ENCODE peak calls at places on chromosomes 4 and X, in six cellular contexts. G, T, B, A, U and J are unnamed samples.
A peak's percentile ranks its signal among the peaks of the same experiment; 100 is the strongest.

GRCh38 chrX:19698691-19699090 is 183.4 kb upstream of the MAP3K15 start:
- DNase-seq in B (no peak), U (no peak), T (no peak), G (no peak), A (no peak), J (no peak)

GRCh38 chrX:3788494-3789233 is 75.2 kb upstream of the PRKX start:
- DNase-seq in G (no peak), T (peak; percentile 10), U (no peak), A (no peak), B (no peak), J (no peak)

GRCh38 chr4:97235516-97235915 is 907.8 kb downstream of the STPG2 start:
- DNase-seq in B (no peak), T (no peak), A (no peak), G (peak; percentile 3), U (no peak), J (no peak)

GRCh38 chrX:96182366-96182765 is 502.3 kb upstream of the DIAPH2 start:
- DNase-seq in B (no peak), G (peak; percentile 0), T (peak; percentile 48), U (no peak), A (peak; percentile 69), J (peak; percentile 26)

GRCh38 chr4:73615613-73616012 is 4.6 kb downstream of the RASSF6 start:
- DNase-seq in B (no peak), U (peak; percentile 52), T (peak; percentile 11), A (no peak), G (no peak), J (no peak)

GRCh38 chr4:57154191-57154590 is 44.0 kb upstream of the IGFBP7 start:
- DNase-seq in B (no peak), U (no peak), T (no peak), A (no peak), G (no peak), J (peak; percentile 18)

GRCh38 chrX:112731793-112732192 is 52.1 kb upstream of the LHFPL1 start:
- DNase-seq in A (peak; percentile 4), G (no peak), T (peak; percentile 15), U (peak; percentile 18), B (no peak), J (peak; percentile 44)

GRCh38 chrX:35919536-35920309 is at the start of gene CFAP47:
- DNase-seq in G (peak; percentile 25), B (no peak), A (peak; percentile 4), U (no peak), T (peak; percentile 73), J (no peak)

GRCh38 chrX:70421618-70422017 is 1.5 kb upstream of the GDPD2 start:
- DNase-seq in A (no peak), G (no peak), B (no peak), T (no peak), U (no peak), J (no peak)

GRCh38 chr4:24765331-24765990 is 29.9 kb upstream of the SOD3 start:
- DNase-seq in B (no peak), U (no peak), T (no peak), A (no peak), G (no peak), J (peak; percentile 82)

GRCh38 chr4:162241857-162242256 is 78.1 kb upstream of the FSTL5 start:
- DNase-seq in T (peak; percentile 28), A (no peak), U (no peak), G (no peak), B (no peak), J (no peak)

GRCh38 chr4:110091426-110091825 is 107.0 kb downstream of the ELOVL6 start:
- DNase-seq in G (no peak), B (peak; percentile 64), U (no peak), T (no peak), A (peak; percentile 90), J (peak; percentile 77)

GRCh38 chrX:88439935-88440334 is 307.1 kb upstream of the CPXCR1 start:
- DNase-seq in A (no peak), T (no peak), U (no peak), G (no peak), B (no peak), J (no peak)

GRCh38 chr4:21811576-21811975 is 137.0 kb downstream of the KCNIP4 start:
- DNase-seq in B (no peak), A (peak; percentile 22), U (no peak), T (no peak), G (no peak), J (peak; percentile 44)

GRCh38 chr4:86896596-86896995 is 4.4 kb upstream of the C4orf36 start:
- DNase-seq in B (no peak), T (no peak), U (no peak), A (no peak), G (peak; percentile 32), J (peak; percentile 23)

GRCh38 chr4:166941629-166942028 is 292.7 kb downstream of the SPOCK3 start:
- DNase-seq in A (peak; percentile 89), U (no peak), B (peak; percentile 1), T (no peak), G (no peak), J (no peak)

GRCh38 chrX:98398542-98398941 is 1514.8 kb downstream of the RPA4 start:
- DNase-seq in T (no peak), G (no peak), U (peak; percentile 1), A (no peak), B (no peak), J (no peak)

GRCh38 chr4:153383131-153383530 is 38.6 kb downstream of the MND1 start:
- DNase-seq in A (no peak), U (no peak), B (no peak), T (no peak), G (no peak), J (no peak)

GRCh38 chr4:65670331-65671031 is at the start of gene EPHA5:
- DNase-seq in U (no peak), G (peak; percentile 69), T (peak; percentile 79), B (no peak), A (peak; percentile 78), J (peak; percentile 68)

DNA sequence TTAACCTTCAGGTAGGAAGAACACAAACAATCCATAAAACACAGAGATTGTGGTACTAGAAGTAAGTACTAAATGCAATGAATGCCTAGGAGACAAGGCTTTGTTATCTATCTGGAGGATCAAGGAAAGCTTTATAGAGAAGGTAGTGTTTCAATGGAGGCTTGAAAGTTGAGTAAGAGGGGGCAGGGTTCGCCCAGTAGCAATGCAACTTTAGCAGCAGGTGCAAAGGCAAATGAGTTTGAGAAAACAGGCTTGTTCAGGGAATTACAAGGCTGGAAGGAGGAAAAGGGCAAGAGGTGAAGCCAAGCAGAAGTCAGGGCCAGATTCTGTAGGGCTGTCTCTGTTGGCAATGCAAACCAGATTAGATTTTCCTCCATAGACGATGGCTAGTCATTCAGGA is 35.5 kb upstream of the AMELX start:
- DNase-seq in A (no peak), U (no peak), G (no peak), T (peak; percentile 14), B (no peak), J (no peak)
- TF ChIP-seq EZH2phosphoT487 in A (no peak), U (no peak), G (no peak), T (no peak), B (no peak), J (no peak)

DNA sequence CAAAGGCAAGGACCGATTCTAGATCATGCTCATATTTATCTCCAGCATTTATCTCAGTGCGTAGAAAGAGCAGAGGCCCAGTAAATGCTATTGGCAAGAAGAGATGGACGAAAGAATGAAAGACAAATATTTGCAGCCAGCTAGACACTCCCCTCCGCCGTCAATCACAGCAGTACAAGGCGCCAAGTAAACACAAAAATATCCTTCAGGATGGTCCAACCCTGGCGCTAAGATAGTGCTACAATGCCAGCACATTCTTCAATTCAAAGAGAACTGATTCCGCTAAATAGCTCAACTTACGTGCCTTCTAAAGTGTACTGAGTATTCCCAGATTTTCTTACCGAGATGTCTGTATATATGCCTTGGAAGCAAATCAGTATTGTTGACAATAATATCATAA is 114.5 kb downstream of the DDX53 start:
- DNase-seq in U (no peak), T (no peak), B (no peak), G (no peak), A (no peak), J (no peak)
- TF ChIP-seq EZH2phosphoT487 in U (no peak), T (no peak), B (no peak), G (no peak), A (no peak), J (no peak)

DNA sequence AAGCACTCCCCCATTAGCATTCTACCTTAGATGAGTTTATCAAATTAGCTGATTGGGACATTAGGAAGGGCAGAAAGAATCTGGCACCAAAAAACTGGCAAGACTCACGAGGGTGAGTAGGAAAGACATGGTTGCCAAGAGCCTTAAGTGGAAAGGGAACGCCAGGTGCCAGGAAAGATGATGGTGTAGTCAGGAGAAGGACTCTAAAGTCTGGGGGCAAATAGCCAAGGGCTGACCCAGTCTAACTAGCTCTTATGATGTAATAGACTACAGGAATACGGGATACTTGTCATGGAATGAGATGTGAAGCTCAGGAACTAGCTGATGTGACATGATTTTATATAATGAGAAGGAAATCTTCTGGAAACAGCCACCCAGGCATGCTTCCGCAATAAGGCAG is 94.8 kb downstream of the MBNL3 start:
- DNase-seq in U (no peak), B (no peak), G (no peak), T (no peak), A (no peak), J (peak; percentile 3)
- TF ChIP-seq EZH2phosphoT487 in U (no peak), B (no peak), G (no peak), T (no peak), A (no peak), J (no peak)

GRCh38 chr4:13891544-13891939 is 264.0 kb upstream of the BOD1L1 start:
- DNase-seq in A (no peak), B (no peak), U (no peak), G (no peak), T (no peak), J (peak; percentile 49)
- TF ChIP-seq EZH2phosphoT487 in A (no peak), B (no peak), U (no peak), G (no peak), T (no peak), J (no peak)

GRCh38 chr4:185128272-185129119 is 14.6 kb upstream of the SLC25A4 start:
- DNase-seq in B (no peak), T (peak; percentile 26), G (peak; percentile 83), A (no peak), U (no peak), J (peak; percentile 53)
- TF ChIP-seq EZH2phosphoT487 in B (no peak), T (no peak), G (no peak), A (no peak), U (no peak), J (no peak)

GRCh38 chr4:156217236-156217635 is 263.6 kb upstream of the CTSO start:
- DNase-seq in G (no peak), A (no peak), U (no peak), T (no peak), B (no peak), J (no peak)
- TF ChIP-seq EZH2phosphoT487 in G (no peak), A (no peak), U (no peak), T (no peak), B (no peak), J (no peak)